ENCODE peak calls at places on chromosomes 5 and 9, in eight cellular contexts. L is HTR-8/SVneo, M is upper lobe of right lung, B is MM.1S, D is NCI-H2029 treated with DMSO at 0.1 percent for 48 hours, S is endothelial cell, Z is cardiac muscle cell, T is NCI-H82. K is an unnamed sample.

GRCh38 chr9:16385590-16386578 is 484.6 kb downstream of the BNC2 start:
- DNase-seq in L (no peak), M (no peak), B (no peak), D (no peak), S (no peak), Z (no peak), T (no peak), K (no peak)

GRCh38 chr5:58958701-58959100 is 375.8 kb downstream of the RAB3C start:
- DNase-seq in L (no peak), M (no peak), B (no peak), D (no peak), S (no peak), Z (no peak), T (no peak), K (no peak)

GRCh38 chr5:38715671-38716070 is 130.1 kb upstream of the OSMR start:
- DNase-seq in L (no peak), M (no peak), B (no peak), D (no peak), S (peak), Z (no peak), T (peak), K (no peak)

GRCh38 chr5:18745591-18745987 is 1111.3 kb downstream of the TAF11L14 start:
- DNase-seq in L (peak), M (no peak), B (peak), D (peak), S (no peak), Z (no peak), T (no peak), K (peak)

GRCh38 chr9:93668261-93668871 is 92.0 kb downstream of the PHF2 start:
- DNase-seq in L (no peak), M (peak), B (no peak), D (no peak), S (no peak), Z (no peak), T (no peak), K (no peak)

GRCh38 chr5:141524604-141525597 is 36.0 kb downstream of the PCDHGC5 start:
- DNase-seq in L (peak), M (peak), B (peak), D (peak), S (peak), Z (peak), T (peak), K (peak)

GRCh38 chr9:128155736-128156500 is 4.1 kb upstream of the BBLN start:
- DNase-seq in L (no peak), M (no peak), B (no peak), D (no peak), S (no peak), Z (no peak), T (no peak), K (no peak)

GRCh38 chr5:152084476-152084875 is 159.8 kb upstream of the GLRA1 start:
- DNase-seq in L (no peak), M (no peak), B (no peak), D (no peak), S (no peak), Z (no peak), T (no peak), K (no peak)

GRCh38 chr9:37197158-37198033 is 77.0 kb downstream of the ZCCHC7 start:
- DNase-seq in L (no peak), M (no peak), B (peak), D (no peak), S (peak), Z (peak), T (peak), K (no peak)